ENCODE peak calls at places on chromosomes 13 and 19, in six cellular contexts. One of them, this sample, is unnamed.
A peak's percentile ranks its signal among the peaks of the same experiment; 100 is the strongest.

GRCh38 chr19:18294467-18294864 is 13.0 kb upstream of the JUND start:
- ATAC-seq in HepG2: no peak
- ATAC-seq in K562: no peak
- ATAC-seq in A549: no peak
- ATAC-seq in GM12878: peak; percentile 8
- ATAC-seq in upper lobe of left lung: no peak
- ATAC-seq in this sample: no peak

GRCh38 chr19:18501832-18502231 is 20.0 kb downstream of the ELL start:
- ATAC-seq in HepG2: no peak
- ATAC-seq in K562: no peak
- ATAC-seq in A549: no peak
- ATAC-seq in GM12878: no peak
- ATAC-seq in upper lobe of left lung: peak; percentile 4
- ATAC-seq in this sample: peak; percentile 50

GRCh38 chr19:35563207-35563829 is at the start of gene ATP4A:
- ATAC-seq in HepG2: no peak
- ATAC-seq in K562: no peak
- ATAC-seq in A549: peak; percentile 6
- ATAC-seq in GM12878: no peak
- ATAC-seq in upper lobe of left lung: no peak
- ATAC-seq in this sample: no peak

GRCh38 chr19:49588370-49589122 is 2.4 kb upstream of the PRR12 start:
- ATAC-seq in HepG2: no peak
- ATAC-seq in K562: no peak
- ATAC-seq in A549: no peak
- ATAC-seq in GM12878: no peak
- ATAC-seq in upper lobe of left lung: no peak
- ATAC-seq in this sample: no peak

GRCh38 chr13:48829536-48829935 is 146.2 kb upstream of the FNDC3A start:
- ATAC-seq in HepG2: no peak
- ATAC-seq in K562: no peak
- ATAC-seq in A549: no peak
- ATAC-seq in GM12878: peak; percentile 55
- ATAC-seq in upper lobe of left lung: no peak
- ATAC-seq in this sample: no peak

GRCh38 chr13:65330691-65331090 is 1899.4 kb downstream of the PCDH9 start:
- ATAC-seq in HepG2: no peak
- ATAC-seq in K562: no peak
- ATAC-seq in A549: no peak
- ATAC-seq in GM12878: no peak
- ATAC-seq in upper lobe of left lung: no peak
- ATAC-seq in this sample: no peak

GRCh38 chr19:13070425-13071140 is 32.1 kb downstream of the LYL1 start:
- ATAC-seq in HepG2: no peak
- ATAC-seq in K562: no peak
- ATAC-seq in A549: no peak
- ATAC-seq in GM12878: no peak
- ATAC-seq in upper lobe of left lung: no peak
- ATAC-seq in this sample: no peak

GRCh38 chr19:1453525-1454371 is 3.8 kb downstream of the APC2 start:
- ATAC-seq in HepG2: peak; percentile 10
- ATAC-seq in K562: no peak
- ATAC-seq in A549: peak; percentile 9
- ATAC-seq in GM12878: no peak
- ATAC-seq in upper lobe of left lung: no peak
- ATAC-seq in this sample: peak; percentile 34

GRCh38 chr19:13082192-13083007 is 20.3 kb downstream of the LYL1 start:
- ATAC-seq in HepG2: peak; percentile 75
- ATAC-seq in K562: peak; percentile 68
- ATAC-seq in A549: peak; percentile 79
- ATAC-seq in GM12878: peak; percentile 41
- ATAC-seq in upper lobe of left lung: no peak
- ATAC-seq in this sample: peak; percentile 64

GRCh38 chr13:35794734-35795389 is 318.4 kb upstream of the MAB21L1 start:
- ATAC-seq in HepG2: no peak
- ATAC-seq in K562: no peak
- ATAC-seq in A549: no peak
- ATAC-seq in GM12878: no peak
- ATAC-seq in upper lobe of left lung: peak; percentile 34
- ATAC-seq in this sample: no peak

GRCh38 chr13:35789335-35790166 is 313.1 kb upstream of the MAB21L1 start:
- ATAC-seq in HepG2: peak; percentile 69
- ATAC-seq in K562: no peak
- ATAC-seq in A549: no peak
- ATAC-seq in GM12878: peak; percentile 71
- ATAC-seq in upper lobe of left lung: no peak
- ATAC-seq in this sample: no peak

GRCh38 chr19:18742838-18743237 is 48.3 kb downstream of the COMP start:
- ATAC-seq in HepG2: no peak
- ATAC-seq in K562: no peak
- ATAC-seq in A549: no peak
- ATAC-seq in GM12878: no peak
- ATAC-seq in upper lobe of left lung: no peak
- ATAC-seq in this sample: no peak

GRCh38 chr13:50140153-50140552 is 124.9 kb downstream of the KCNRG start:
- ATAC-seq in HepG2: no peak
- ATAC-seq in K562: no peak
- ATAC-seq in A549: no peak
- ATAC-seq in GM12878: no peak
- ATAC-seq in upper lobe of left lung: no peak
- ATAC-seq in this sample: no peak

GRCh38 chr19:18855647-18856384 is 24.1 kb downstream of the UPF1 start:
- ATAC-seq in HepG2: no peak
- ATAC-seq in K562: no peak
- ATAC-seq in A549: no peak
- ATAC-seq in GM12878: no peak
- ATAC-seq in upper lobe of left lung: no peak
- ATAC-seq in this sample: no peak

GRCh38 chr19:55528030-55528801 is 8.7 kb downstream of the SBK2 start:
- ATAC-seq in HepG2: peak; percentile 59
- ATAC-seq in K562: no peak
- ATAC-seq in A549: peak; percentile 26
- ATAC-seq in GM12878: no peak
- ATAC-seq in upper lobe of left lung: no peak
- ATAC-seq in this sample: no peak

GRCh38 chr13:113997845-113998751 is 24.2 kb upstream of the C13orf46 start:
- ATAC-seq in HepG2: no peak
- ATAC-seq in K562: no peak
- ATAC-seq in A549: no peak
- ATAC-seq in GM12878: no peak
- ATAC-seq in upper lobe of left lung: peak; percentile 39
- ATAC-seq in this sample: peak; percentile 29

GRCh38 chr19:10718205-10719196 is 622 bp downstream of the DNM2 start:
- ATAC-seq in HepG2: peak; percentile 46
- ATAC-seq in K562: peak; percentile 56
- ATAC-seq in A549: peak; percentile 48
- ATAC-seq in GM12878: peak; percentile 47
- ATAC-seq in upper lobe of left lung: no peak
- ATAC-seq in this sample: no peak

GRCh38 chr13:99990045-99990977 is 8.7 kb downstream of the ZIC2 start:
- ATAC-seq in HepG2: peak; percentile 66
- ATAC-seq in K562: no peak
- ATAC-seq in A549: no peak
- ATAC-seq in GM12878: no peak
- ATAC-seq in upper lobe of left lung: peak; percentile 12
- ATAC-seq in this sample: no peak

GRCh38 chr13:29594310-29594709 is 1.2 kb downstream of the SLC7A1 start:
- ATAC-seq in HepG2: peak; percentile 68
- ATAC-seq in K562: peak; percentile 60
- ATAC-seq in A549: peak; percentile 52
- ATAC-seq in GM12878: peak; percentile 62
- ATAC-seq in upper lobe of left lung: peak; percentile 46
- ATAC-seq in this sample: peak; percentile 20

GRCh38 chr19:8307400-8307964 is 676 bp downstream of the CD320 start:
- ATAC-seq in HepG2: peak; percentile 62
- ATAC-seq in K562: peak; percentile 47
- ATAC-seq in A549: peak; percentile 31
- ATAC-seq in GM12878: peak; percentile 14
- ATAC-seq in upper lobe of left lung: no peak
- ATAC-seq in this sample: no peak

GRCh38 chr13:59658027-59658735 is 505.5 kb downstream of the DIAPH3 start:
- ATAC-seq in HepG2: peak; percentile 56
- ATAC-seq in K562: no peak
- ATAC-seq in A549: no peak
- ATAC-seq in GM12878: no peak
- ATAC-seq in upper lobe of left lung: no peak
- ATAC-seq in this sample: no peak

GRCh38 chr13:95343944-95344343 is 42.7 kb upstream of the ABCC4 start:
- ATAC-seq in HepG2: no peak
- ATAC-seq in K562: no peak
- ATAC-seq in A549: no peak
- ATAC-seq in GM12878: no peak
- ATAC-seq in upper lobe of left lung: no peak
- ATAC-seq in this sample: no peak
- TF ChIP-seq EP300 in HepG2: no peak
- TF ChIP-seq EP300 in K562: no peak
- TF ChIP-seq EP300 in A549: no peak
- TF ChIP-seq EP300 in GM12878: no peak
- TF ChIP-seq EP300 in upper lobe of left lung: no peak
- TF ChIP-seq EP300 in this sample: no peak

DNA sequence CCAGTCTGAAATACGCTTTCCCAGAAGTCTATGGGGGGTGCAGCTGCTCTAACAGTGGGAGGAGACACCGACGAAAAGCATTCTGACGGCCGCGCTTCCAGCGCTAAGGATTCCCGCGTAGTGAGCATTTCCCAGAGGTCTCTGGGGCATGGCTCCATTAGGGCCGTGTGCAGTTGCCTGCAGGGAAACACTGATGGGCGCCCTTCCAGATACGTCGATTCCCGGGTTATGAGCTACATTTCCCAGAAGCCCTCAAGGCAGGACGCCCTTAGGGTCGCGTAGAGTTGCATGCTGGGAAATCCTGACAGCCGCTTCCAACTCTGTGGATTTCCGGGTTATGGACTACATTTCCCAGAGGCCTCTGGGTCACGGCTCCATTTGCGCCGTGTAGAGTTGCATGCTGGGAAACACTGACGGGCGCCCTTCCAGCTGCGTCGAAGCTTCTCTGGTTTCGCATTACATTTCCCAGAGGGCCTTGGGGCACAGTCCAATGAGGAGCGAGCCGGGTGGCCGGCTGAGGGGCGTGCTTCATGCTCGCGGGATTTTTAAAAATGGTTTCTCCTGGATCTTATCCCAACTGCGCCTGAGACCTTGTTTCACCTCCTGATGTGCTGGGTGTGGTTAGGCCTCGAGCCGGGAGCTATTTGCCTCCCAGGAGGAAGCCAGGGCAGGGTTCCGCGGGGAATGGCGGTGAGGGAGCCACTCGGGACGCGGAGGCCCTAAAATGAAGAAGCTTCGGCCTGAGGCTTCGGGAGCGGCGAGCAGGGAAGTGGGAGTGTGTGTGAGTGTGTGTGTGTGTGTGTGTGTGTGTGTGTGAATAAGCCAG is 17.2 kb upstream of the ZNF331 start:
- ATAC-seq in HepG2: peak; percentile 98
- ATAC-seq in K562: peak; percentile 100
- ATAC-seq in A549: peak; percentile 98
- ATAC-seq in GM12878: peak; percentile 100
- ATAC-seq in upper lobe of left lung: peak; percentile 98
- ATAC-seq in this sample: peak; percentile 99
- TF ChIP-seq EP300 in HepG2: no peak
- TF ChIP-seq EP300 in K562: no peak
- TF ChIP-seq EP300 in A549: no peak
- TF ChIP-seq EP300 in GM12878: no peak
- TF ChIP-seq EP300 in upper lobe of left lung: peak; percentile 84
- TF ChIP-seq EP300 in this sample: no peak

GRCh38 chr13:108226184-108226583 is 8.0 kb downstream of the ABHD13 start:
- ATAC-seq in HepG2: peak; percentile 81
- ATAC-seq in K562: peak; percentile 77
- ATAC-seq in A549: no peak
- ATAC-seq in GM12878: peak; percentile 64
- ATAC-seq in upper lobe of left lung: no peak
- ATAC-seq in this sample: no peak

GRCh38 chr13:108223850-108224503 is 5.8 kb downstream of the ABHD13 start:
- ATAC-seq in HepG2: no peak
- ATAC-seq in K562: no peak
- ATAC-seq in A549: no peak
- ATAC-seq in GM12878: no peak
- ATAC-seq in upper lobe of left lung: no peak
- ATAC-seq in this sample: no peak

GRCh38 chr13:108230377-108230776 is 12.2 kb downstream of the ABHD13 start:
- ATAC-seq in HepG2: peak; percentile 85
- ATAC-seq in K562: no peak
- ATAC-seq in A549: no peak
- ATAC-seq in GM12878: no peak
- ATAC-seq in upper lobe of left lung: no peak
- ATAC-seq in this sample: no peak

GRCh38 chr13:108227651-108228272 is 9.6 kb downstream of the ABHD13 start:
- ATAC-seq in HepG2: no peak
- ATAC-seq in K562: peak; percentile 41
- ATAC-seq in A549: no peak
- ATAC-seq in GM12878: peak; percentile 18
- ATAC-seq in upper lobe of left lung: no peak
- ATAC-seq in this sample: no peak

GRCh38 chr13:108225440-108225839 is 7.2 kb downstream of the ABHD13 start:
- ATAC-seq in HepG2: no peak
- ATAC-seq in K562: peak; percentile 28
- ATAC-seq in A549: no peak
- ATAC-seq in GM12878: peak; percentile 73
- ATAC-seq in upper lobe of left lung: no peak
- ATAC-seq in this sample: no peak
- TF ChIP-seq EP300 in HepG2: no peak
- TF ChIP-seq EP300 in K562: no peak
- TF ChIP-seq EP300 in A549: no peak
- TF ChIP-seq EP300 in GM12878: no peak
- TF ChIP-seq EP300 in upper lobe of left lung: no peak
- TF ChIP-seq EP300 in this sample: no peak

DNA sequence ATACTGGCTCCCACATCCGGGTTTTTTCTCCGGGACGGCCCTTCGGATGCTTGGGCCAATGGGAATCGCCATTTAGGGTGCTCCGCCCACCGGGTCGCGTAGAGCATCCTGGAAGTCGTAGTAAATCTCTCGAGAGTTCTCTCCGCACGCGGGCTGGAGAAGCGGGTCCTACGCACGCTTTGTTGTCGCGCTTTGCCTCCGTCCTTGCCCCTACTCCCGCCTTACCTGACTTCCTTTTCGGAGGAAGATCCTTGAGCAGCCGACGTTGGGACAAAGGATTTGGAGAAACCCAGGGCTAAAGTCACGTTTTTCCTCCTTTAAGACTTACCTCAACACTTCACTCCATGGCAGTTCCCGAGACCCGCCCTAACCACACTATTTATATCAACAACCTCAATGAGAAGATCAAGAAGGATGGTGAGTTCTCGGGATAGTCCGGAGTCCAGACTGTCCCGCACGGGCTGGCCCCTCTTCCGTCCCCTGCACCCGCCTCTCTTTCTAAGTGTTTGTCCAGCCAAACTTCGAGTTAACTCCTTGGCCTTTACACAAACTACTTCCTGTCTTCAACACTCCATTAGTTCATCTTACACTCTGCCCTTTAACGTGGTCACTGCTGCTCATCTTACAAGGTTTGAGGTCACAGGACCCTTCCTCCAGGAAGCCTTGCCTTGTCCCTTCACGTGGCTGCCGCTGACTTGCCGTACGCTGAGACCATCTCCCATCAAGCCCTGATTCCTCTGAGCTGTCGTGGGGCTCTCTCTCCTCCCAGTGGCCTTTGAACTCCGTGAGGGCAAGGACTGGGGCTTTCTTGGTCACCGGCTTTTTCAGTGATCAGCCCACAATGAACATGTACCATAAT is at the start of gene SNRPA:
- ATAC-seq in HepG2: peak; percentile 85
- ATAC-seq in K562: peak; percentile 84
- ATAC-seq in A549: peak; percentile 89
- ATAC-seq in GM12878: peak; percentile 81
- ATAC-seq in upper lobe of left lung: peak; percentile 95
- ATAC-seq in this sample: peak; percentile 88
- TF ChIP-seq EP300 in HepG2: no peak
- TF ChIP-seq EP300 in K562: no peak
- TF ChIP-seq EP300 in A549: no peak
- TF ChIP-seq EP300 in GM12878: no peak
- TF ChIP-seq EP300 in upper lobe of left lung: no peak
- TF ChIP-seq EP300 in this sample: no peak